ENCODE peak calls at places on chromosomes 2 and 18, in seven cellular contexts. One of them, this sample, is unnamed.
A peak's percentile ranks its signal among the peaks of the same experiment; 100 is the strongest.

GRCh38 chr18:79872852-79873444 is 75.2 kb downstream of the KCNG2 start:
- DNase-seq in brain microvascular endothelial cell: no peak
- DNase-seq in GM23338: no peak
- DNase-seq in GM12865: no peak
- DNase-seq in HL-60: no peak
- DNase-seq in cardiac fibroblast: no peak
- DNase-seq in esophagus squamous epithelium: no peak
- DNase-seq in this sample: no peak

GRCh38 chr2:42195559-42195958 is 26.4 kb downstream of the EML4 start:
- DNase-seq in brain microvascular endothelial cell: no peak
- DNase-seq in GM23338: no peak
- DNase-seq in GM12865: no peak
- DNase-seq in HL-60: no peak
- DNase-seq in cardiac fibroblast: peak; percentile 62
- DNase-seq in esophagus squamous epithelium: no peak
- DNase-seq in this sample: no peak

GRCh38 chr18:79368681-79369080 is 27.0 kb upstream of the NFATC1 start:
- DNase-seq in brain microvascular endothelial cell: no peak
- DNase-seq in GM23338: no peak
- DNase-seq in GM12865: no peak
- DNase-seq in HL-60: no peak
- DNase-seq in cardiac fibroblast: no peak
- DNase-seq in esophagus squamous epithelium: no peak
- DNase-seq in this sample: no peak

GRCh38 chr2:170974304-170974993 is 45.4 kb downstream of the GORASP2 start:
- DNase-seq in brain microvascular endothelial cell: peak; percentile 27
- DNase-seq in GM23338: peak; percentile 71
- DNase-seq in GM12865: no peak
- DNase-seq in HL-60: no peak
- DNase-seq in cardiac fibroblast: peak; percentile 26
- DNase-seq in esophagus squamous epithelium: no peak
- DNase-seq in this sample: no peak

GRCh38 chr18:8754995-8755955 is 49.9 kb downstream of the MTCL1 start:
- DNase-seq in brain microvascular endothelial cell: peak; percentile 72
- DNase-seq in GM23338: no peak
- DNase-seq in GM12865: peak; percentile 46
- DNase-seq in HL-60: no peak
- DNase-seq in cardiac fibroblast: no peak
- DNase-seq in esophagus squamous epithelium: no peak
- DNase-seq in this sample: no peak

GRCh38 chr2:101330253-101330921 is 21.9 kb upstream of the RNF149 start:
- DNase-seq in brain microvascular endothelial cell: no peak
- DNase-seq in GM23338: peak; percentile 80
- DNase-seq in GM12865: no peak
- DNase-seq in HL-60: no peak
- DNase-seq in cardiac fibroblast: peak; percentile 40
- DNase-seq in esophagus squamous epithelium: no peak
- DNase-seq in this sample: no peak

GRCh38 chr2:79971807-79972206 is 332.7 kb downstream of the LRRTM1 start:
- DNase-seq in brain microvascular endothelial cell: no peak
- DNase-seq in GM23338: peak; percentile 65
- DNase-seq in GM12865: no peak
- DNase-seq in HL-60: no peak
- DNase-seq in cardiac fibroblast: no peak
- DNase-seq in esophagus squamous epithelium: no peak
- DNase-seq in this sample: no peak

GRCh38 chr18:73835656-73836055 is 312.0 kb downstream of the FBXO15 start:
- DNase-seq in brain microvascular endothelial cell: no peak
- DNase-seq in GM23338: no peak
- DNase-seq in GM12865: no peak
- DNase-seq in HL-60: no peak
- DNase-seq in cardiac fibroblast: no peak
- DNase-seq in esophagus squamous epithelium: no peak
- DNase-seq in this sample: no peak

GRCh38 chr2:204705243-204705971 is 160.1 kb downstream of the PARD3B start:
- DNase-seq in brain microvascular endothelial cell: peak; percentile 7
- DNase-seq in GM23338: no peak
- DNase-seq in GM12865: no peak
- DNase-seq in HL-60: no peak
- DNase-seq in cardiac fibroblast: peak; percentile 5
- DNase-seq in esophagus squamous epithelium: no peak
- DNase-seq in this sample: no peak

GRCh38 chr18:5463390-5463789 is 80.4 kb downstream of the EPB41L3 start:
- DNase-seq in brain microvascular endothelial cell: peak; percentile 90
- DNase-seq in GM23338: no peak
- DNase-seq in GM12865: no peak
- DNase-seq in HL-60: peak; percentile 62
- DNase-seq in cardiac fibroblast: peak; percentile 94
- DNase-seq in esophagus squamous epithelium: no peak
- DNase-seq in this sample: no peak

GRCh38 chr18:48345596-48345995 is 63.6 kb downstream of the ZBTB7C start:
- DNase-seq in brain microvascular endothelial cell: peak; percentile 9
- DNase-seq in GM23338: peak; percentile 21
- DNase-seq in GM12865: no peak
- DNase-seq in HL-60: peak; percentile 32
- DNase-seq in cardiac fibroblast: peak; percentile 38
- DNase-seq in esophagus squamous epithelium: no peak
- DNase-seq in this sample: no peak

GRCh38 chr2:213151437-213152064 is at the start of gene IKZF2:
- DNase-seq in brain microvascular endothelial cell: peak; percentile 79
- DNase-seq in GM23338: peak; percentile 89
- DNase-seq in GM12865: peak; percentile 98
- DNase-seq in HL-60: peak; percentile 85
- DNase-seq in cardiac fibroblast: peak; percentile 95
- DNase-seq in esophagus squamous epithelium: peak; percentile 44
- DNase-seq in this sample: peak; percentile 85

GRCh38 chr2:213149949-213150314 is 1.5 kb downstream of the IKZF2 start:
- DNase-seq in brain microvascular endothelial cell: no peak
- DNase-seq in GM23338: no peak
- DNase-seq in GM12865: no peak
- DNase-seq in HL-60: no peak
- DNase-seq in cardiac fibroblast: no peak
- DNase-seq in esophagus squamous epithelium: no peak
- DNase-seq in this sample: no peak

GRCh38 chr2:213150315-213150951 is 979 bp downstream of the IKZF2 start:
- DNase-seq in brain microvascular endothelial cell: no peak
- DNase-seq in GM23338: peak; percentile 79
- DNase-seq in GM12865: peak; percentile 41
- DNase-seq in HL-60: no peak
- DNase-seq in cardiac fibroblast: peak; percentile 35
- DNase-seq in esophagus squamous epithelium: no peak
- DNase-seq in this sample: no peak

GRCh38 chr2:213152888-213153287 is 1.5 kb upstream of the IKZF2 start:
- DNase-seq in brain microvascular endothelial cell: no peak
- DNase-seq in GM23338: no peak
- DNase-seq in GM12865: no peak
- DNase-seq in HL-60: no peak
- DNase-seq in cardiac fibroblast: no peak
- DNase-seq in esophagus squamous epithelium: no peak
- DNase-seq in this sample: no peak

DNA sequence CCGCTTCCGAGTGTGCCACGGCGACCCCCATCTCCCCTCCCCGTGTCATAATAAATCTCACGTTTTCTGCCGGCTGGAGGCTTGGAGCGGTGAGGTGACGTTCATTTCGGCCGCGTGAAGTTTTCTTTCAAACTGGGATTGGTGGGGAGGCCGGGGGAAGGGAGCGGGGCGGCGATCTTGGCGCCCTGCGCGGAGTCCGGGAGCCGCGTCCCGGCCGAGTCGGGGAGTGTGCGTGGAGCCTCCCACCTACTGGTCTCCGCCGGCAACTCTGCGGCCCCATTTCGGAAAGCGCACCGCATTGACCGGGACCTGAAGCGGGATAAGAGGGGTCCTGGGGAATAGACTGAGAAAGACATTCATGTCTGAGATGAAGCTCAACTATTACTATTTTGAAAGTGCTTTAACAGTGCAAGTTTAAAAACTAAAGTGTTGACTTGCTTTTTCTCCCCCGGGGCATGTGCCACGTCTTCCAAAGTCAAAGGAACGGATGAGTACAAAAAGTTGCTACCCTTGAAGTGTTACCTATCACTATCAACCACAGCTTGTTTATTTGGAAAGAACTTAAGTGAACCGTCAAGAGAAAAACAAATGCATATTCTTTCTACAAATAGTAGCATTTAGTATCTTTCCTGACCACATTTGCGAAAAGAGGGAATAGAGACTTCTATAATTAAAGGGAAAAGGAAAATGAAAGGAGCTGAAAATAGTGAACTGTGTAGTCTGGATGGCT is 818 bp upstream of the IKZF2 start:
- DNase-seq in brain microvascular endothelial cell: peak; percentile 68
- DNase-seq in GM23338: peak; percentile 66
- DNase-seq in GM12865: peak; percentile 81
- DNase-seq in HL-60: peak; percentile 48
- DNase-seq in cardiac fibroblast: peak; percentile 87
- DNase-seq in esophagus squamous epithelium: no peak
- DNase-seq in this sample: no peak
- TF ChIP-seq CTCF in brain microvascular endothelial cell: peak; percentile 67
- TF ChIP-seq CTCF in GM23338: peak; percentile 32
- TF ChIP-seq CTCF in GM12865: peak; percentile 4
- TF ChIP-seq CTCF in HL-60: no peak
- TF ChIP-seq CTCF in cardiac fibroblast: peak; percentile 40
- TF ChIP-seq CTCF in esophagus squamous epithelium: peak; percentile 55
- TF ChIP-seq CTCF in this sample: no peak

GRCh38 chr18:63152096-63152495 is 167.5 kb downstream of the BCL2 start:
- DNase-seq in brain microvascular endothelial cell: no peak
- DNase-seq in GM23338: no peak
- DNase-seq in GM12865: no peak
- DNase-seq in HL-60: no peak
- DNase-seq in cardiac fibroblast: no peak
- DNase-seq in esophagus squamous epithelium: no peak
- DNase-seq in this sample: no peak

GRCh38 chr18:63150942-63151421 is 168.6 kb downstream of the BCL2 start:
- DNase-seq in brain microvascular endothelial cell: no peak
- DNase-seq in GM23338: no peak
- DNase-seq in GM12865: peak; percentile 82
- DNase-seq in HL-60: no peak
- DNase-seq in cardiac fibroblast: no peak
- DNase-seq in esophagus squamous epithelium: no peak
- DNase-seq in this sample: no peak

GRCh38 chr18:63149200-63149587 is 170.4 kb downstream of the BCL2 start:
- DNase-seq in brain microvascular endothelial cell: no peak
- DNase-seq in GM23338: peak; percentile 17
- DNase-seq in GM12865: peak; percentile 66
- DNase-seq in HL-60: no peak
- DNase-seq in cardiac fibroblast: no peak
- DNase-seq in esophagus squamous epithelium: no peak
- DNase-seq in this sample: no peak

GRCh38 chr18:63148449-63149199 is 170.9 kb downstream of the BCL2 start:
- DNase-seq in brain microvascular endothelial cell: no peak
- DNase-seq in GM23338: no peak
- DNase-seq in GM12865: no peak
- DNase-seq in HL-60: no peak
- DNase-seq in cardiac fibroblast: peak; percentile 85
- DNase-seq in esophagus squamous epithelium: no peak
- DNase-seq in this sample: no peak

DNA sequence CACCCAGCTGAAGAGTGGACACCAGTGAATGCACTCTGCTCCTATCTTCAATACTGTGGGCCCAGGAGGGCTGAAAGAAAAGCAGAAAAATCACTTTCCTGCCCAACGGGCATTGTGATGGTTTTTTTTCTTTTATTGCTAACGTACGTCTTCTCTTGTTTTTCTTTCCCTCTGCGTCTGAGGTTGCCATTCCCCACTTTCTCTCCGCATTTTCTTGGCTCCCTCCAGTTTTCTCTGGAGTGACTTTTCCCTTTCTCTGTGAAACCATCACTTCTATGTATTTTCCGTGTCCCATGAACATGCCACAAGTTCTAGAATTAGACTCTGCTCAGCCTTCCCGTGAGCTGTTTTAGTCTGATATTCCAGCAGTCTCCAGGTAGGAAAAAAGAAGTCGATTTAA is 169.2 kb downstream of the BCL2 start:
- DNase-seq in brain microvascular endothelial cell: no peak
- DNase-seq in GM23338: no peak
- DNase-seq in GM12865: no peak
- DNase-seq in HL-60: no peak
- DNase-seq in cardiac fibroblast: no peak
- DNase-seq in esophagus squamous epithelium: no peak
- DNase-seq in this sample: no peak
- H3K4me3 ChIP-seq in brain microvascular endothelial cell: no peak overlapping the region
- H3K4me3 ChIP-seq in GM23338: no peak overlapping the region
- H3K4me3 ChIP-seq in GM12865: peak overlapping the region; percentile 15
- H3K4me3 ChIP-seq in HL-60: no peak overlapping the region
- H3K4me3 ChIP-seq in cardiac fibroblast: no peak overlapping the region
- H3K4me3 ChIP-seq in esophagus squamous epithelium: no peak overlapping the region
- H3K4me3 ChIP-seq in this sample: no peak overlapping the region

GRCh38 chr2:232029336-232029735 is 67.8 kb downstream of the DIS3L2 start:
- DNase-seq in brain microvascular endothelial cell: no peak
- DNase-seq in GM23338: no peak
- DNase-seq in GM12865: no peak
- DNase-seq in HL-60: no peak
- DNase-seq in cardiac fibroblast: no peak
- DNase-seq in esophagus squamous epithelium: no peak
- DNase-seq in this sample: no peak

GRCh38 chr2:232028071-232028470 is 66.6 kb downstream of the DIS3L2 start:
- DNase-seq in brain microvascular endothelial cell: no peak
- DNase-seq in GM23338: no peak
- DNase-seq in GM12865: no peak
- DNase-seq in HL-60: no peak
- DNase-seq in cardiac fibroblast: no peak
- DNase-seq in esophagus squamous epithelium: no peak
- DNase-seq in this sample: no peak

GRCh38 chr2:232027530-232027929 is 66.0 kb downstream of the DIS3L2 start:
- DNase-seq in brain microvascular endothelial cell: no peak
- DNase-seq in GM23338: no peak
- DNase-seq in GM12865: no peak
- DNase-seq in HL-60: no peak
- DNase-seq in cardiac fibroblast: no peak
- DNase-seq in esophagus squamous epithelium: no peak
- DNase-seq in this sample: no peak

GRCh38 chr2:232028631-232029030 is 67.1 kb downstream of the DIS3L2 start:
- DNase-seq in brain microvascular endothelial cell: peak; percentile 9
- DNase-seq in GM23338: no peak
- DNase-seq in GM12865: peak; percentile 17
- DNase-seq in HL-60: no peak
- DNase-seq in cardiac fibroblast: peak; percentile 72
- DNase-seq in esophagus squamous epithelium: no peak
- DNase-seq in this sample: no peak

DNA sequence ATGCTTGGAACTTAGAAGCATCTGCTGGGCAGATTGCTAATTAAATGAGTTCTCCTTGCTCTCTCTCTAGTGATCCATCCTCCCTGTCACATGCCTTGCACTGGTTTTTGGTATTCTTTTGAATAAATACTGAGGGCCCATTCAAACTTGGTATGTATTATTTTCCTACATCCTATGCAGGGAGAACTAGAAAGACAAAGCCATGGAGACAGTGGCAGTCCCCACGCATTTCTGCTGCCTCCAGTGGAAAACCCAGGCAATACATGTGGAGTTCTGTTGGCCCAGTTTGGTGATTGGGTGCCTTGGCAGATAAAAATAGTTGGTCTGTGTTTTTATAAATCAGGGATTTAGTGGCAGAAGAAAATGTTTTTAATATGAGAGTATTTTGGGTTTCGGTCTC is 68.7 kb downstream of the DIS3L2 start:
- DNase-seq in brain microvascular endothelial cell: no peak
- DNase-seq in GM23338: peak; percentile 56
- DNase-seq in GM12865: no peak
- DNase-seq in HL-60: no peak
- DNase-seq in cardiac fibroblast: no peak
- DNase-seq in esophagus squamous epithelium: no peak
- DNase-seq in this sample: no peak
- TF ChIP-seq CTCF in brain microvascular endothelial cell: peak; percentile 53
- TF ChIP-seq CTCF in GM23338: peak; percentile 54
- TF ChIP-seq CTCF in GM12865: no peak
- TF ChIP-seq CTCF in HL-60: peak; percentile 1
- TF ChIP-seq CTCF in cardiac fibroblast: peak; percentile 36
- TF ChIP-seq CTCF in esophagus squamous epithelium: peak; percentile 49
- TF ChIP-seq CTCF in this sample: peak; percentile 20

GRCh38 chr2:237410949-237411635 is 2.9 kb downstream of the COL6A3 start:
- DNase-seq in brain microvascular endothelial cell: no peak
- DNase-seq in GM23338: no peak
- DNase-seq in GM12865: no peak
- DNase-seq in HL-60: no peak
- DNase-seq in cardiac fibroblast: peak; percentile 58
- DNase-seq in esophagus squamous epithelium: no peak
- DNase-seq in this sample: no peak
- H3K4me3 ChIP-seq in brain microvascular endothelial cell: peak overlapping the region; percentile 74
- H3K4me3 ChIP-seq in GM23338: no peak overlapping the region
- H3K4me3 ChIP-seq in GM12865: no peak overlapping the region
- H3K4me3 ChIP-seq in HL-60: no peak overlapping the region
- H3K4me3 ChIP-seq in cardiac fibroblast: peak overlapping the region; percentile 98
- H3K4me3 ChIP-seq in esophagus squamous epithelium: peak overlapping the region; percentile 49
- H3K4me3 ChIP-seq in this sample: no peak overlapping the region

This sample was measured in GM12864.